ENCODE peak calls at places on chromosomes 12 and 14, in five cellular contexts. R is Calu3, O is left ventricle myocardium superior, B is KBM-7, A is GM10248. N is an unnamed sample.
A peak's percentile ranks its signal among the peaks of the same experiment; 100 is the strongest.

GRCh38 chr12:46550266-46550879 is 177.8 kb upstream of the SLC38A2 start:
- DNase-seq in R (no peak), O (no peak), B (no peak), A (no peak), N (no peak)

GRCh38 chr12:121796855-121797751 is 3.6 kb upstream of the RHOF start:
- DNase-seq in R (peak; percentile 98), O (peak; percentile 99), B (no peak), A (no peak), N (no peak)

GRCh38 chr14:105290598-105291356 is 10.0 kb downstream of the BRF1 start:
- DNase-seq in R (no peak), O (no peak), B (no peak), A (no peak), N (no peak)

GRCh38 chr12:120067901-120068300 is 48.7 kb downstream of the RAB35 start:
- DNase-seq in R (no peak), O (no peak), B (no peak), A (no peak), N (no peak)

GRCh38 chr12:14961466-14962155 is at the start of gene ARHGDIB:
- DNase-seq in R (no peak), O (peak; percentile 47), B (peak; percentile 96), A (peak; percentile 45), N (peak; percentile 94)

GRCh38 chr12:108333898-108334699 is 5.0 kb downstream of the CMKLR1 start:
- DNase-seq in R (no peak), O (no peak), B (no peak), A (peak; percentile 60), N (no peak)

GRCh38 chr12:54465857-54466499 is 7.4 kb downstream of the GTSF1 start:
- DNase-seq in R (no peak), O (no peak), B (no peak), A (no peak), N (no peak)

GRCh38 chr14:93903342-93904184 is 23.6 kb upstream of the FAM181A start:
- DNase-seq in R (peak; percentile 28), O (no peak), B (no peak), A (no peak), N (no peak)

GRCh38 chr14:52241102-52241793 is 26.2 kb upstream of the PTGDR start:
- DNase-seq in R (no peak), O (no peak), B (no peak), A (no peak), N (no peak)

GRCh38 chr12:57891639-57892228 is 45.2 kb upstream of the CTDSP2 start:
- DNase-seq in R (no peak), O (no peak), B (no peak), A (no peak), N (no peak)

GRCh38 chr14:77071938-77072388 is 26.1 kb upstream of the CIPC start:
- DNase-seq in R (no peak), O (no peak), B (no peak), A (no peak), N (no peak)

GRCh38 chr14:101475468-101476257 is 85.6 kb upstream of the DIO3 start:
- DNase-seq in R (peak; percentile 59), O (no peak), B (no peak), A (no peak), N (no peak)

GRCh38 chr12:44972746-44973421 is 78.0 kb downstream of the DBX2 start:
- DNase-seq in R (peak; percentile 6), O (no peak), B (peak; percentile 14), A (peak; percentile 17), N (peak; percentile 19)

GRCh38 chr14:106691601-106692291 is 1165.4 kb downstream of the TMEM121 start:
- DNase-seq in R (peak; percentile 41), O (peak; percentile 31), B (peak; percentile 58), A (peak; percentile 78), N (peak; percentile 53)

GRCh38 chr12:121001841-121002483 is 14.3 kb downstream of the C12orf43 start:
- DNase-seq in R (no peak), O (no peak), B (no peak), A (no peak), N (no peak)

GRCh38 chr14:38662781-38663180 is 406.9 kb upstream of the CLEC14A start:
- DNase-seq in R (no peak), O (no peak), B (no peak), A (no peak), N (no peak)

GRCh38 chr14:59154383-59154782 is 34.1 kb upstream of the DAAM1 start:
- DNase-seq in R (no peak), O (no peak), B (no peak), A (no peak), N (no peak)